ENCODE peak calls at places on chromosome 22, in five cellular contexts. T is AG04449, R is NCI-H460, G is Right ventricle myocardium superior, B is lung microvascular endothelial cell. U is an unnamed sample.
A peak's percentile ranks its signal among the peaks of the same experiment; 100 is the strongest.

GRCh38 chr22:47094861-47095330 is 332.4 kb downstream of the TBC1D22A start:
- DNase-seq in T (no peak), R (no peak), G (no peak), B (no peak), U (no peak)

GRCh38 chr22:37162221-37163095 is 12.7 kb upstream of the IL2RB start:
- DNase-seq in T (no peak), R (no peak), G (no peak), B (no peak), U (no peak)

GRCh38 chr22:37400719-37401118 is 26.6 kb downstream of the ELFN2 start:
- DNase-seq in T (no peak), R (no peak), G (no peak), B (no peak), U (no peak)

GRCh38 chr22:27880778-27881394 is 38.2 kb downstream of the PITPNB start:
- DNase-seq in T (peak; percentile 53), R (peak; percentile 44), G (no peak), B (peak; percentile 86), U (no peak)

GRCh38 chr22:31933406-31933805 is 10.9 kb upstream of the YWHAH start:
- DNase-seq in T (no peak), R (no peak), G (no peak), B (no peak), U (no peak)

GRCh38 chr22:37161442-37161841 is 11.7 kb upstream of the IL2RB start:
- DNase-seq in T (no peak), R (no peak), G (no peak), B (no peak), U (no peak)

GRCh38 chr22:30830907-30831306 is 136.2 kb downstream of the OSBP2 start:
- DNase-seq in T (peak; percentile 83), R (peak; percentile 81), G (no peak), B (peak; percentile 81), U (peak; percentile 54)

GRCh38 chr22:49333206-49333605 is 494.5 kb downstream of the BRD1 start:
- DNase-seq in T (no peak), R (no peak), G (no peak), B (no peak), U (no peak)

GRCh38 chr22:48765595-48765994 is 1062.1 kb downstream of the BRD1 start:
- DNase-seq in T (no peak), R (no peak), G (no peak), B (no peak), U (no peak)

GRCh38 chr22:44287121-44287693 is 25.5 kb downstream of the SHISAL1 start:
- DNase-seq in T (no peak), R (no peak), G (no peak), B (no peak), U (no peak)

GRCh38 chr22:19607198-19608113 is 83.2 kb upstream of the CLDN5 start:
- DNase-seq in T (no peak), R (no peak), G (no peak), B (peak; percentile 94), U (no peak)

U was measured in left cardiac atrium.